ENCODE peak calls at places on chromosomes 1 and 21, in five cellular contexts. Y is fibroblast of lung, S is GM10248, N is foreskin fibroblast, Z is RWPE2. C is an unnamed sample.

GRCh38 chr1:216614011-216614934 is 109.0 kb downstream of the ESRRG start:
- DNase-seq in S (no peak), Z (no peak), N (no peak), Y (no peak), C (no peak)

GRCh38 chr1:43549921-43550597 is 19.4 kb downstream of the PTPRF start:
- DNase-seq in Z (peak; percentile 97), N (no peak), S (peak; percentile 70), Y (no peak), C (no peak)

GRCh38 chr21:44461438-44462089 is 6.3 kb downstream of the LRRC3 start:
- DNase-seq in Z (no peak), N (no peak), S (no peak), Y (no peak), C (no peak)

GRCh38 chr1:160877221-160877620 is 7.8 kb downstream of the ITLN1 start:
- DNase-seq in S (peak; percentile 42), Z (no peak), Y (no peak), N (no peak), C (no peak)

GRCh38 chr1:41385398-41386189 is 24.4 kb downstream of the FOXO6 start:
- DNase-seq in S (no peak), Z (no peak), Y (no peak), N (no peak), C (no peak)

GRCh38 chr1:175810305-175810704 is 66.9 kb upstream of the TNR start:
- DNase-seq in S (no peak), Z (no peak), N (no peak), Y (no peak), C (no peak)

GRCh38 chr1:106120789-106121188 is 935.7 kb upstream of the PRMT6 start:
- DNase-seq in Z (no peak), N (no peak), Y (no peak), S (no peak), C (no peak)

GRCh38 chr1:172446547-172446946 is 2.7 kb upstream of the PIGC start:
- DNase-seq in Y (no peak), S (no peak), N (no peak), Z (no peak), C (no peak)

GRCh38 chr1:1100296-1100695 is 15.6 kb downstream of the C1orf159 start:
- DNase-seq in S (no peak), N (no peak), Z (no peak), Y (no peak), C (no peak)

GRCh38 chr21:37837381-37837780 is 78.9 kb downstream of the KCNJ6 start:
- DNase-seq in Z (no peak), S (no peak), N (no peak), Y (no peak), C (no peak)

GRCh38 chr1:202807926-202808757 is at the start of gene KDM5B:
- DNase-seq in S (peak; percentile 64), Y (peak; percentile 86), N (peak; percentile 80), Z (peak; percentile 73), C (peak; percentile 66)

GRCh38 chr1:154759196-154759595 is 110.9 kb downstream of the KCNN3 start:
- DNase-seq in Y (no peak), N (no peak), Z (no peak), S (no peak), C (no peak)

GRCh38 chr1:168114845-168115244 is 21.9 kb downstream of the GPR161 start:
- DNase-seq in Z (no peak), Y (no peak), N (no peak), S (no peak), C (no peak)

GRCh38 chr21:37627561-37627960 is 261.0 kb downstream of the DYRK1A start:
- DNase-seq in Y (no peak), Z (no peak), N (no peak), S (no peak), C (no peak)

DNA sequence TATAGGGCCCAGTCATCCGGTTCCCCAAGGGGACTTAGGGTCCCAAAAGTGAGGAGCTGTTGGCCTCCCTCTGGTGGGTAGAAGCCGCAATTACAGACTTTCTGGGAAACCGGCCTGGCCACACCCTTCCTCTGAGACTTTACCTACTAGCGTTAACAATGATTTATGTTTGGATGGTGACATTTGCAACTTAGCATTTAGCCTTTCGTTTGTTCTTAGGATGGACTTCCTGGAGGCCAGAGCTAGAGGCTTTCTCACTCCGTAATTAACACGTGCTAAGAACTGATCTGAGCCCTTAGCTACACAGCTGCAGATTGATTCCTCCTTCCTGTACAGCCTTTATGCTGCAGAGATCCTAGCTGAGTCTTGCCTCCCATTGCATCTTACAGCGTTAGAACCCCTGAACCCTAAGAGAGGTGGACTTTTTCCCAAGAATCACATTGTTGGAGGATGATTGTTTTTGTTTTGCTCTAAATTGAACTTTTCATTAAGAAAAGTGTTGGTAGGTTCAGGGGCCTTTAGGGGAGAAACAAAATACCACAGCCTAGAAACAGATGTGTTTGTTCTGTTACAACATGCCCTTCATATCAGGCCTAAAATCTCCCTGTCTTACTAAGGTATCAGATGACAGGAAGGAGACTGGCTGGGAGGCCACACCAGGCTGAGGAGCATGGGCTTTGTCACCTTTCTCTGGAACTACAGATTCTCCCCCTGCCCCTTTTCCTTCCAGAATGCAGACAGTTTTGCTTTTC is 2.0 kb downstream of the S100A11 start:
- DNase-seq in S (peak; percentile 70), Y (peak; percentile 62), N (peak; percentile 63), Z (no peak), C (peak; percentile 81)
- TF ChIP-seq CTCF in S (peak; percentile 36), Y (peak; percentile 82), N (peak; percentile 77), Z (peak; percentile 89), C (peak; percentile 76)

GRCh38 chr1:111199881-111200801 is at the start of gene DENND2D:
- DNase-seq in S (no peak), N (no peak), Z (no peak), Y (no peak), C (no peak)

GRCh38 chr1:111196213-111196612 is 4.2 kb downstream of the DENND2D start:
- DNase-seq in Y (no peak), S (no peak), Z (no peak), N (no peak), C (no peak)

GRCh38 chr1:111199329-111199728 is 1.1 kb downstream of the DENND2D start:
- DNase-seq in S (no peak), Y (no peak), Z (no peak), N (no peak), C (no peak)

GRCh38 chr1:111198836-111199235 is 1.6 kb downstream of the DENND2D start:
- DNase-seq in Y (no peak), N (no peak), S (no peak), Z (no peak), C (no peak)

GRCh38 chr1:111197598-111198289 is 2.7 kb downstream of the DENND2D start:
- DNase-seq in Z (no peak), N (no peak), Y (no peak), S (no peak), C (no peak)
- TF ChIP-seq CTCF in Z (no peak), N (peak; percentile 58), Y (peak; percentile 31), S (peak; percentile 61), C (no peak)

GRCh38 chr1:50420283-50420682 is 3.0 kb downstream of the DMRTA2 start:
- DNase-seq in N (no peak), Z (no peak), Y (no peak), S (no peak), C (no peak)

GRCh38 chr1:50421366-50421748 is 1.9 kb downstream of the DMRTA2 start:
- DNase-seq in Y (no peak), N (no peak), S (no peak), Z (no peak), C (no peak)

GRCh38 chr1:50421768-50422674 is 1.2 kb downstream of the DMRTA2 start:
- DNase-seq in N (no peak), Y (no peak), S (no peak), Z (no peak), C (no peak)

GRCh38 chr1:50419907-50420248 is 3.4 kb downstream of the DMRTA2 start:
- DNase-seq in Z (no peak), N (no peak), S (no peak), Y (no peak), C (no peak)

GRCh38 chr1:50420689-50421365 is 2.4 kb downstream of the DMRTA2 start:
- DNase-seq in S (no peak), Y (no peak), Z (no peak), N (no peak), C (no peak)
- TF ChIP-seq CTCF in S (no peak), Y (no peak), Z (no peak), N (no peak), C (no peak)

DNA sequence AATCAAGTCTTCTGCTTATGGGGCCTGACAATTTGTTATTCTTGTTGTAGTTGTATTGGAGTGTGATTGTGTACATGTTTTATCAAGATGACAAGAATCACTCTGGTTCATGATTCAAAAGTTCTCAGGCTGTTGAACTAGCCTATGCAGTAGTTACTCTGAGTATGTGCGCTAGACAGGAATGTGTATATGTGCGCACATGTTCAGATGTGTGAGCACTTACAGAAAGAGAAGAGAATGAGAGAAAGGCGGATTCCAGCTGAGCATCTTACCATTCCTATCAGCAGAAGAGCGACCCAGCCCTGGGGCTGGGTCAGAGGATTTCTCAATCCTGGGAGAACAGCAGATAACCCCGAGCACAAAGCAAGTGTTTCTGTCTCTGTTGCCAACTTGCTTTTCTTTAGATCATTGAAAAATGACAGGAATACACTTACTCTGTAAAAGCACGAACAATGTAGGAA is 110.8 kb upstream of the HOOK1 start:
- DNase-seq in N (no peak), Y (no peak), Z (no peak), S (no peak), C (no peak)
- TF ChIP-seq CTCF in N (no peak), Y (no peak), Z (no peak), S (no peak), C (no peak)

GRCh38 chr1:206047271-206047670 is 5.7 kb upstream of the RHEX start:
- DNase-seq in Y (no peak), Z (no peak), N (no peak), S (no peak), C (no peak)

GRCh38 chr1:206049919-206050600 is 2.9 kb upstream of the RHEX start:
- DNase-seq in N (no peak), Y (no peak), Z (no peak), S (no peak), C (no peak)

GRCh38 chr1:206048582-206048981 is 4.4 kb upstream of the RHEX start:
- DNase-seq in S (no peak), Y (no peak), Z (no peak), N (no peak), C (no peak)

GRCh38 chr1:206049293-206049692 is 3.7 kb upstream of the RHEX start:
- DNase-seq in N (no peak), S (peak; percentile 43), Y (no peak), Z (no peak), C (no peak)

GRCh38 chr1:206050655-206051235 is 2.2 kb upstream of the RHEX start:
- DNase-seq in N (no peak), Z (no peak), S (peak; percentile 63), Y (no peak), C (no peak)
- TF ChIP-seq CTCF in N (no peak), Z (no peak), S (no peak), Y (no peak), C (no peak)

GRCh38 chr1:31712041-31712440 is 8.2 kb upstream of the COL16A1 start:
- DNase-seq in Y (peak; percentile 65), N (no peak), S (no peak), Z (no peak), C (peak; percentile 64)

GRCh38 chr1:31712625-31713024 is 8.8 kb upstream of the COL16A1 start:
- DNase-seq in Z (no peak), Y (peak; percentile 63), S (no peak), N (peak; percentile 77), C (peak; percentile 63)

GRCh38 chr1:31715873-31716220 is 12.0 kb upstream of the COL16A1 start:
- DNase-seq in S (no peak), N (no peak), Z (no peak), Y (no peak), C (no peak)

GRCh38 chr1:31715097-31715872 is 11.5 kb upstream of the COL16A1 start:
- DNase-seq in Z (no peak), Y (peak; percentile 91), S (peak; percentile 74), N (peak; percentile 91), C (peak; percentile 90)

GRCh38 chr1:31714442-31715096 is 10.8 kb upstream of the COL16A1 start:
- DNase-seq in N (peak; percentile 71), Z (no peak), S (peak; percentile 59), Y (peak; percentile 70), C (peak; percentile 74)
- TF ChIP-seq CTCF in N (no peak), Z (no peak), S (peak; percentile 60), Y (peak; percentile 47), C (peak; percentile 39)